ENCODE peak calls at places on chromosomes 6 and 20, in four cellular contexts. U is H1, D is HepG2, A is GM12878. M is an unnamed sample.

GRCh38 chr6:135251416-135251815 is 70.3 kb downstream of the MYB start:
- DNase-seq in U (no peak), D (peak), A (no peak), M (no peak)

GRCh38 chr6:101806241-101806640 is 412.7 kb downstream of the GRIK2 start:
- DNase-seq in U (no peak), D (no peak), A (no peak), M (no peak)

GRCh38 chr6:127514396-127515227 is 4.5 kb downstream of the MTCL3 start:
- DNase-seq in U (peak), D (no peak), A (no peak), M (peak)

GRCh38 chr6:9612489-9612888 is 802.4 kb downstream of the TFAP2A start:
- DNase-seq in U (no peak), D (no peak), A (no peak), M (no peak)

GRCh38 chr20:61812771-61813485 is 252.8 kb downstream of the TAF4 start:
- DNase-seq in U (no peak), D (no peak), A (no peak), M (no peak)

GRCh38 chr20:10848810-10849370 is 175.1 kb upstream of the JAG1 start:
- DNase-seq in U (peak), D (peak), A (peak), M (peak)

GRCh38 chr20:41046716-41047115 is 18.1 kb downstream of the TOP1 start:
- DNase-seq in U (no peak), D (no peak), A (no peak), M (no peak)

GRCh38 chr6:152117156-152118129 is 310.0 kb downstream of the ESR1 start:
- DNase-seq in U (no peak), D (no peak), A (no peak), M (no peak)

GRCh38 chr20:6767536-6768227 is at the start of gene BMP2:
- DNase-seq in U (no peak), D (no peak), A (no peak), M (no peak)

GRCh38 chr6:141744194-141744925 is 388.4 kb upstream of the GJE1 start:
- DNase-seq in U (no peak), D (no peak), A (no peak), M (no peak)

GRCh38 chr6:155212106-155212505 is 51.7 kb upstream of the CLDN20 start:
- DNase-seq in U (no peak), D (no peak), A (no peak), M (no peak)
- H3K9ac ChIP-seq in U (no peak), D (no peak), A (no peak), M (no peak)

GRCh38 chr20:842547-842940 is 9.0 kb downstream of the FAM110A start:
- DNase-seq in U (no peak), D (no peak), A (no peak), M (no peak)

GRCh38 chr20:843908-844307 is 10.4 kb downstream of the FAM110A start:
- DNase-seq in U (no peak), D (no peak), A (no peak), M (no peak)

GRCh38 chr20:840858-841567 is 7.5 kb downstream of the FAM110A start:
- DNase-seq in U (no peak), D (peak), A (no peak), M (no peak)

GRCh38 chr20:840503-840857 is 7.0 kb downstream of the FAM110A start:
- DNase-seq in U (no peak), D (no peak), A (no peak), M (no peak)

DNA sequence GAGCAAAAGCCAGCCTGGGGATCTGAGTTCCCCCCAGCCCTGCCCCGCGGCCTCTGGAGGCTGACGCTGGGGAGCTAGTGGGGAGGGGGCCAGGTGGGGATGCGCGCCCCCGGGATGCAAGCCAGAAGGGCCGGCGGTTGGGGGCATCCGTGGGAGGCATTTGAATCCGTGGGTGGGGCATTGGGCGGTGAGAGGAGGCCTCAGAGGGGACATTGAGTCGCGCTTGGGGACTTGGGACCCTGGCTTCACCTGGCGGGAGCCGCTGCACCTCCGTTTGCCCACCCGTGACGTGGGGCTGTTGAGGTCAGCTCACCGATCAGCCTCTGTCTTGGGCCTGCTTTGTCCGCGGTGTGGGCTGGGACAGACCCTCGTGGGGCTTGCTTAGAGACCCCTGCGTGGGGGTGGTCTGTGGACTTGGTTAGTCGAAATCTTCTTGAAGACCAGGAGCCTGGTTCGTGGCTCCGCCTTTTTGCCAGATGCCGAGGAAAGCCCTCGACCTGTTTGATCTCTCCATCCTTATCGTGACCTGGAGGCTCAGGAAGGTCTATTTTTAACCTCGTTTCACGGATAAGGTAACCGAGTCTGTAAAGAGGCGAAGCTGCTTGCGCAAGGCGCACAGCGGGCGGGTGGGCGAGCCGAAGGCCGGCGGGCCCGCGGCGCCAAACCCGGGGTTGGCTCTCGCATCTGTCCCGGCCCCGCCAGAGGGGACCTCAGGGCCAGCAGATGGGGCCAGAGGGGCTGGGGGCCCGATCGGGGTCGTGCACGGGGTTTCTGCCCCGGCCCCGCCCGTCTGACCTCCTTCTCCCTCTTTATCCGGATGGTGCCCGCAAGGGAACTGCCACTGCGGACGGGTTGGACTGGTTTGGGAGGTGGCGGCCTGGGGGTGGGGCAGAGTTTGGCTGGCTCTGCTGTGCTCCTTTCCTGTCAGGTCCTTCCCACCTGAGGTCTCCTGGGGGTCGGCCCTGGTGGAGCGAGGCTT is 8.3 kb downstream of the FAM110A start:
- DNase-seq in U (no peak), D (no peak), A (no peak), M (no peak)
- TF ChIP-seq SUZ12 in U (no peak), D (no peak), A (no peak), M (no peak)

GRCh38 chr20:48523191-48523757 is 304.5 kb downstream of the PREX1 start:
- DNase-seq in U (no peak), D (peak), A (no peak), M (peak)
- TF ChIP-seq ZNF274 in U (no peak), D (peak), A (no peak), M (no peak)

GRCh38 chr6:167112421-167112820 is 10.5 kb upstream of the CCR6 start:
- DNase-seq in U (no peak), D (no peak), A (no peak), M (no peak)

GRCh38 chr6:167115054-167115453 is 7.8 kb upstream of the CCR6 start:
- DNase-seq in U (no peak), D (no peak), A (no peak), M (no peak)

GRCh38 chr6:167113935-167114910 is 8.7 kb upstream of the CCR6 start:
- DNase-seq in U (no peak), D (no peak), A (peak), M (no peak)

GRCh38 chr6:167111597-167111996 is 11.3 kb upstream of the CCR6 start:
- DNase-seq in U (no peak), D (no peak), A (no peak), M (no peak)

DNA sequence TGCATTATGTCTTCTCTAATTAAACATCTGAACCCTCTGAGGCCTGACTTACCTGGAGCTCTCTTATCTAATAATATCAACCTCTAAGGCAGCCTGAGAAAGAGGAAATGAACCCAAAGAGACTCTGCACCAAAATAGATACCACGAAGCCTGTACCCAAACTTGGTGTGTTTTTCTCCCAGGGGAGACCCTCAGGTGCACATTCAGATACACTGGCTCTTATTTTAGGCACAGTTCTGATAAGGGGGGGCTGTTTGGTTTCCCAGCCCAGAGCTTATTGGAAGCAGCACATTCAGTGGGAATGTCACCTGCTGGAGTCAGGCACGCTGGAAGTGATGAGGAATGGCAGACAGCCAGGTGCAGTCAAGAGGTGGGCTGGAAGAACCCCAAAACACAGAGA is 9.8 kb upstream of the CCR6 start:
- DNase-seq in U (no peak), D (no peak), A (peak), M (no peak)
- H3K9ac ChIP-seq in U (no peak), D (no peak), A (peak), M (no peak)

GRCh38 chr6:21037453-21037852 is 503.2 kb downstream of the CDKAL1 start:
- DNase-seq in U (no peak), D (no peak), A (peak), M (no peak)
- TF ChIP-seq SUZ12 in U (no peak), D (no peak), A (no peak), M (no peak)